ENCODE peak calls at places on chromosomes 2 and 18, in seven cellular contexts. G is HFFc6; V is amniotic stem cell; E is GM12892; J is Calu3; S is stimulated activated effector memory CD8-positive, alpha-beta T cell treated with anti-CD3 and anti-CD28 coated beads, Interleukin-12 subunit alpha, Interleukin-12 subunit beta, amount 100 ng/mL, for 72 hours; Z is SK-MEL-5. R is an unnamed sample.

GRCh38 chr2:114008720-114009119 is 118.8 kb downstream of the ACTR3 start:
- DNase-seq in S (no peak), V (no peak), G (no peak), J (no peak), Z (no peak), E (no peak), R (no peak)

GRCh38 chr18:50190236-50190635 is 4.7 kb downstream of the MYO5B start:
- DNase-seq in J (no peak), G (no peak), Z (no peak), V (no peak), E (no peak), S (no peak), R (no peak)

GRCh38 chr2:239168575-239168974 is 232.2 kb downstream of the HDAC4 start:
- DNase-seq in J (no peak), Z (no peak), V (no peak), S (no peak), E (no peak), G (no peak), R (no peak)

GRCh38 chr2:120771556-120772208 is 36.0 kb downstream of the GLI2 start:
- DNase-seq in V (peak), E (no peak), S (no peak), G (peak), Z (no peak), J (no peak), R (no peak)

GRCh38 chr2:120760446-120761135 is 24.9 kb downstream of the GLI2 start:
- DNase-seq in G (no peak), V (no peak), S (no peak), E (no peak), Z (no peak), J (no peak), R (no peak)

GRCh38 chr18:50006470-50007046 is 188.4 kb downstream of the MYO5B start:
- DNase-seq in E (no peak), Z (no peak), V (no peak), G (no peak), S (no peak), J (peak), R (no peak)

GRCh38 chr18:76258209-76258608 is 236.8 kb downstream of the ZNF516 start:
- DNase-seq in E (no peak), V (no peak), Z (no peak), G (no peak), J (no peak), S (no peak), R (no peak)

GRCh38 chr2:210157546-210157945 is 13.7 kb downstream of the KANSL1L start:
- DNase-seq in G (no peak), J (no peak), E (no peak), V (no peak), Z (no peak), S (no peak), R (no peak)

GRCh38 chr2:215860076-215860475 is 153.3 kb downstream of the MREG start:
- DNase-seq in E (no peak), S (no peak), G (peak), Z (no peak), V (no peak), J (no peak), R (no peak)

GRCh38 chr2:112198780-112199179 is 56.1 kb downstream of the ZC3H8 start:
- DNase-seq in J (no peak), V (no peak), G (no peak), E (no peak), Z (no peak), S (no peak), R (no peak)

GRCh38 chr18:58247363-58247834 is 203.4 kb downstream of the NEDD4L start:
- DNase-seq in Z (no peak), S (no peak), V (no peak), E (no peak), J (no peak), G (no peak), R (no peak)

GRCh38 chr2:71945133-71945959 is 202.3 kb downstream of the CYP26B1 start:
- DNase-seq in V (no peak), J (no peak), G (no peak), S (no peak), Z (no peak), E (no peak), R (no peak)

GRCh38 chr2:66789741-66790140 is 354.8 kb downstream of the MEIS1 start:
- DNase-seq in J (no peak), E (no peak), S (no peak), Z (no peak), V (no peak), G (no peak), R (no peak)

GRCh38 chr2:179596018-179596417 is 265.4 kb downstream of the ZNF385B start:
- DNase-seq in E (no peak), Z (no peak), J (no peak), S (no peak), V (no peak), G (peak), R (no peak)

GRCh38 chr2:155266579-155266978 is 568.1 kb downstream of the KCNJ3 start:
- DNase-seq in V (no peak), E (no peak), Z (peak), J (no peak), S (no peak), G (no peak), R (no peak)

GRCh38 chr2:231037731-231038482 is 584 bp downstream of the C2orf72 start:
- DNase-seq in E (peak), J (peak), S (no peak), Z (no peak), V (no peak), G (no peak), R (no peak)

GRCh38 chr2:160409480-160409879 is 84.1 kb downstream of the RBMS1 start:
- DNase-seq in E (no peak), J (no peak), V (no peak), G (no peak), S (no peak), Z (no peak), R (no peak)

GRCh38 chr2:136212426-136213378 is 94.8 kb upstream of the CXCR4 start:
- DNase-seq in V (no peak), E (no peak), S (no peak), G (no peak), J (no peak), Z (no peak), R (peak)

GRCh38 chr2:173086518-173087213 is 11.0 kb downstream of the MAP3K20 start:
- DNase-seq in V (no peak), G (no peak), J (no peak), E (no peak), S (no peak), Z (no peak), R (no peak)

GRCh38 chr2:17869128-17869527 is 9.3 kb upstream of the KCNS3 start:
- DNase-seq in S (no peak), E (no peak), V (no peak), Z (peak), J (peak), G (no peak), R (peak)

GRCh38 chr2:170006592-170007327 is 171.2 kb upstream of the MYO3B start:
- DNase-seq in V (no peak), E (no peak), S (no peak), Z (no peak), J (no peak), G (no peak), R (peak)

GRCh38 chr2:75528221-75528977 is 32.3 kb downstream of the EVA1A start:
- DNase-seq in J (no peak), S (no peak), E (no peak), G (peak), V (no peak), Z (peak), R (no peak)

GRCh38 chr18:28725876-28726275 is 548.9 kb upstream of the CDH2 start:
- DNase-seq in S (no peak), E (no peak), Z (no peak), J (no peak), G (peak), V (no peak), R (no peak)

GRCh38 chr18:44715841-44716240 is 35.2 kb downstream of the SETBP1 start:
- DNase-seq in E (no peak), Z (no peak), G (no peak), J (no peak), V (no peak), S (no peak), R (no peak)

GRCh38 chr2:18104583-18105224 is 226.2 kb downstream of the KCNS3 start:
- DNase-seq in S (no peak), Z (peak), V (no peak), E (no peak), J (no peak), G (no peak), R (no peak)

GRCh38 chr2:133591164-133591563 is 22.9 kb upstream of the NCKAP5 start:
- DNase-seq in G (no peak), Z (peak), E (no peak), S (no peak), V (no peak), J (no peak), R (no peak)

GRCh38 chr2:236997086-236997485 is 88.6 kb upstream of the COPS8 start:
- DNase-seq in V (no peak), G (no peak), S (no peak), J (peak), Z (no peak), E (no peak), R (no peak)

GRCh38 chr18:77119851-77120491 is 12.6 kb downstream of the MBP start:
- DNase-seq in S (no peak), V (no peak), Z (no peak), G (no peak), J (no peak), E (no peak), R (no peak)

GRCh38 chr2:119723784-119724467 is 35.8 kb upstream of the PTPN4 start:
- DNase-seq in S (no peak), Z (peak), V (no peak), J (no peak), E (no peak), G (no peak), R (no peak)

GRCh38 chr2:108884629-108885028 is 98.1 kb downstream of the CCDC138 start:
- DNase-seq in E (no peak), G (no peak), J (no peak), V (no peak), S (no peak), Z (no peak), R (no peak)

GRCh38 chr2:174158003-174158402 is 90.3 kb downstream of the OLA1 start:
- DNase-seq in J (peak), S (no peak), G (peak), E (no peak), V (no peak), Z (peak), R (peak)

GRCh38 chr2:241878007-241878970 is 8.8 kb downstream of the RTP5 start:
- DNase-seq in E (peak), S (peak), G (peak), V (peak), J (peak), Z (peak), R (peak)

GRCh38 chr2:131092409-131093065 is 723 bp downstream of the FAM168B start:
- DNase-seq in Z (no peak), V (no peak), G (no peak), S (no peak), J (no peak), E (no peak), R (peak)

GRCh38 chr2:47041065-47041464 is 114.0 kb downstream of the STPG4 start:
- DNase-seq in V (no peak), G (no peak), E (no peak), Z (no peak), J (no peak), S (no peak), R (no peak)

GRCh38 chr2:73112026-73112912 is 479 bp downstream of the RAB11FIP5 start:
- DNase-seq in E (no peak), J (peak), S (peak), V (no peak), G (peak), Z (no peak), R (no peak)

GRCh38 chr2:20224716-20225293 is at the start of gene SDC1:
- DNase-seq in S (no peak), V (no peak), G (peak), Z (peak), E (no peak), J (peak), R (peak)

GRCh38 chr2:132677661-132678060 is 7.7 kb upstream of the LYPD1 start:
- DNase-seq in V (no peak), J (no peak), E (no peak), G (peak), S (no peak), Z (no peak), R (no peak)

GRCh38 chr2:186713664-186714063 is 19.8 kb downstream of the FAM171B start:
- DNase-seq in V (no peak), J (no peak), S (no peak), G (no peak), Z (no peak), E (no peak), R (no peak)

R was measured in OCI-M1.